ENCODE peak calls at places on chromosomes 13 and 19, in four cellular contexts. X, G, D and P are unnamed samples.

GRCh38 chr19:50842130-50842529 is 8.8 kb upstream of the KLK15 start:
- DNase-seq in X (no peak), G (no peak), D (no peak), P (no peak)

GRCh38 chr19:6059396-6059947 is 50.8 kb downstream of the RFX2 start:
- DNase-seq in X (no peak), G (no peak), D (no peak), P (no peak)

GRCh38 chr19:5339950-5340636 is 519 bp downstream of the PTPRS start:
- DNase-seq in X (peak), G (peak), D (no peak), P (no peak)

GRCh38 chr13:39512687-39513086 is 90.3 kb downstream of the LHFPL6 start:
- DNase-seq in X (no peak), G (no peak), D (no peak), P (no peak)

GRCh38 chr13:41900918-41901317 is 60.0 kb downstream of the VWA8 start:
- DNase-seq in X (no peak), G (no peak), D (no peak), P (no peak)

GRCh38 chr13:82439159-82439904 is 1442.9 kb downstream of the SLITRK1 start:
- DNase-seq in X (no peak), G (no peak), D (no peak), P (no peak)

GRCh38 chr13:98445340-98446233 is 131.3 kb downstream of the STK24 start:
- DNase-seq in X (peak), G (peak), D (no peak), P (no peak)

GRCh38 chr19:16957151-16957662 is 68.4 kb downstream of the F2RL3 start:
- DNase-seq in X (no peak), G (no peak), D (no peak), P (no peak)

GRCh38 chr19:56837892-56838679 is 2.4 kb downstream of the PEG3 start:
- DNase-seq in X (no peak), G (no peak), D (no peak), P (no peak)

GRCh38 chr19:33798701-33799111 is 2.0 kb downstream of the KCTD15 start:
- DNase-seq in X (no peak), G (no peak), D (no peak), P (no peak)

GRCh38 chr13:110809871-110810486 is 96.5 kb downstream of the ING1 start:
- DNase-seq in X (no peak), G (no peak), D (no peak), P (no peak)

GRCh38 chr13:27309967-27310598 is 39.5 kb downstream of the RASL11A start:
- DNase-seq in X (no peak), G (no peak), D (no peak), P (peak)

GRCh38 chr13:43303040-43303729 is 279.8 kb downstream of the DNAJC15 start:
- DNase-seq in X (peak), G (peak), D (no peak), P (no peak)

GRCh38 chr13:103282571-103283450 is 216.6 kb upstream of the SLC10A2 start:
- DNase-seq in X (no peak), G (no peak), D (peak), P (peak)

GRCh38 chr13:44906758-44907157 is 82.5 kb downstream of the NUFIP1 start:
- DNase-seq in X (no peak), G (no peak), D (no peak), P (no peak)

GRCh38 chr13:111911754-111912452 is 155.0 kb upstream of the SOX1 start:
- DNase-seq in X (no peak), G (no peak), D (no peak), P (no peak)

GRCh38 chr13:42996584-42996983 is 4.5 kb upstream of the EPSTI1 start:
- DNase-seq in X (no peak), G (no peak), D (peak), P (peak)